ENCODE peak calls at places on chromosomes 13 and 19, in seven cellular contexts. H, V, B, S, Y, A and X are unnamed samples.

GRCh38 chr13:40496035-40496810 is 170.2 kb downstream of the FOXO1 start:
- DNase-seq in A (no peak), B (no peak), Y (no peak), S (no peak), H (no peak), V (no peak), X (no peak)

GRCh38 chr13:37869756-37870488 is at the start of gene TRPC4:
- DNase-seq in B (peak; percentile 81), Y (no peak), A (no peak), V (peak; percentile 90), S (peak; percentile 92), H (no peak), X (peak; percentile 32)

GRCh38 chr13:20461860-20462532 is 63.7 kb downstream of the CRYL1 start:
- DNase-seq in Y (no peak), V (no peak), A (no peak), B (no peak), S (no peak), H (no peak), X (no peak)

GRCh38 chr13:62360609-62361008 is 945.0 kb upstream of the PCDH20 start:
- DNase-seq in Y (no peak), S (no peak), V (no peak), H (no peak), A (no peak), B (no peak), X (no peak)

GRCh38 chr13:54884645-54885044 is 1856.0 kb downstream of the OLFM4 start:
- DNase-seq in B (no peak), Y (no peak), H (no peak), V (no peak), A (no peak), S (no peak), X (no peak)

GRCh38 chr19:15776991-15777787 is 10.3 kb upstream of the OR10H5 start:
- DNase-seq in V (no peak), A (no peak), Y (no peak), B (no peak), H (no peak), S (no peak), X (no peak)

GRCh38 chr13:44278164-44278563 is 95.5 kb upstream of the SERP2 start:
- DNase-seq in V (no peak), B (no peak), H (no peak), Y (no peak), S (no peak), A (no peak), X (no peak)

GRCh38 chr19:3785464-3785937 is 680 bp downstream of the MATK start:
- DNase-seq in S (peak; percentile 59), V (no peak), Y (no peak), A (no peak), B (no peak), H (no peak), X (no peak)

GRCh38 chr13:97028441-97029299 is 34.4 kb upstream of the OXGR1 start:
- DNase-seq in Y (peak; percentile 46), H (no peak), A (peak; percentile 46), B (peak; percentile 71), S (peak; percentile 80), V (peak; percentile 64), X (no peak)

GRCh38 chr13:21149568-21149967 is 26.8 kb downstream of the SKA3 start:
- DNase-seq in H (no peak), V (peak; percentile 4), S (no peak), Y (no peak), A (peak; percentile 25), B (no peak), X (no peak)

GRCh38 chr13:95524270-95524901 is 28.1 kb upstream of the CLDN10 start:
- DNase-seq in H (no peak), Y (no peak), B (no peak), V (peak; percentile 28), S (no peak), A (no peak), X (no peak)

GRCh38 chr19:58476498-58477015 is 405 bp downstream of the ZNF446 start:
- DNase-seq in A (no peak), B (no peak), V (peak; percentile 80), Y (no peak), H (no peak), S (no peak), X (no peak)

GRCh38 chr13:109768176-109768575 is 18.2 kb downstream of the IRS2 start:
- DNase-seq in A (no peak), H (no peak), B (no peak), S (no peak), V (no peak), Y (no peak), X (no peak)

GRCh38 chr19:55257461-55258411 is 1.1 kb downstream of the PPP6R1 start:
- DNase-seq in Y (no peak), A (no peak), H (no peak), V (peak; percentile 61), S (peak; percentile 68), B (no peak), X (no peak)

GRCh38 chr13:112972867-112973576 is 4.0 kb downstream of the MCF2L start:
- DNase-seq in S (no peak), H (no peak), V (no peak), A (no peak), B (peak; percentile 55), Y (no peak), X (peak; percentile 72)

GRCh38 chr19:33513424-33513823 is 8.2 kb downstream of the PEPD start:
- DNase-seq in S (no peak), H (no peak), V (no peak), Y (no peak), A (no peak), B (no peak), X (no peak)

GRCh38 chr19:30696514-30696913 is 324.3 kb downstream of the ZNF536 start:
- DNase-seq in Y (no peak), H (no peak), S (peak; percentile 95), A (no peak), B (peak; percentile 13), V (no peak), X (no peak)

GRCh38 chr13:87674143-87674772 is 3.1 kb downstream of the SLITRK5 start:
- DNase-seq in B (no peak), V (no peak), A (peak; percentile 5), Y (no peak), S (peak; percentile 55), H (no peak), X (no peak)

GRCh38 chr19:57888494-57889231 is at the start of gene ZNF814:
- DNase-seq in A (peak; percentile 64), S (peak; percentile 97), B (peak; percentile 77), V (peak; percentile 89), Y (peak; percentile 81), H (peak; percentile 52), X (peak; percentile 79)

GRCh38 chr19:16190198-16190597 is 5.0 kb downstream of the FAM32A start:
- DNase-seq in V (no peak), A (no peak), Y (no peak), S (no peak), B (no peak), H (no peak), X (no peak)

GRCh38 chr19:45250832-45251451 is at the start of gene MARK4:
- DNase-seq in S (peak; percentile 82), A (peak; percentile 99), H (no peak), B (peak; percentile 70), Y (peak; percentile 47), V (peak; percentile 73), X (peak; percentile 50)

GRCh38 chr13:22195726-22196125 is 524.9 kb downstream of the FGF9 start:
- DNase-seq in B (no peak), V (no peak), Y (no peak), A (no peak), H (no peak), S (no peak), X (no peak)

GRCh38 chr19:53660584-53660983 is 28.8 kb downstream of the DPRX start:
- DNase-seq in B (no peak), S (no peak), A (no peak), Y (no peak), V (no peak), H (no peak), X (no peak)

GRCh38 chr13:74047925-74048324 is 86.3 kb downstream of the KLF12 start:
- DNase-seq in H (no peak), Y (no peak), V (peak; percentile 24), A (no peak), S (no peak), B (no peak), X (no peak)

GRCh38 chr13:31424130-31424729 is 224.5 kb downstream of the B3GLCT start:
- DNase-seq in Y (peak; percentile 67), S (peak; percentile 93), B (peak; percentile 86), H (no peak), A (peak; percentile 74), V (peak; percentile 89), X (peak; percentile 72)

GRCh38 chr13:91747164-91747563 is 348.7 kb downstream of the GPC5 start:
- DNase-seq in V (no peak), Y (peak; percentile 13), B (no peak), H (no peak), S (no peak), A (no peak), X (no peak)

GRCh38 chr13:32135655-32136054 is 104.1 kb downstream of the FRY start:
- DNase-seq in B (no peak), H (no peak), S (no peak), Y (no peak), V (peak; percentile 78), A (no peak), X (no peak)

GRCh38 chr13:30125422-30126073 is 181.8 kb downstream of the KATNAL1 start:
- DNase-seq in A (no peak), S (no peak), H (no peak), B (no peak), Y (no peak), V (peak; percentile 95), X (peak; percentile 46)

GRCh38 chr13:40779049-40779448 is 8.1 kb upstream of the MRPS31 start:
- DNase-seq in A (no peak), S (peak; percentile 58), Y (no peak), H (no peak), V (no peak), B (no peak), X (no peak)

GRCh38 chr19:39643591-39643990 is 12.1 kb upstream of the LGALS16 start:
- DNase-seq in B (no peak), H (no peak), A (no peak), Y (no peak), V (no peak), S (no peak), X (no peak)

GRCh38 chr13:75319244-75319643 is 162.7 kb downstream of the TBC1D4 start:
- DNase-seq in B (no peak), S (no peak), A (no peak), H (no peak), V (no peak), Y (peak; percentile 46), X (no peak)

GRCh38 chr13:70310720-70311119 is 202.5 kb upstream of the KLHL1 start:
- DNase-seq in S (peak; percentile 66), V (no peak), A (peak; percentile 3), B (no peak), Y (peak; percentile 14), H (no peak), X (no peak)